ENCODE peak calls at places on chromosomes 13 and 19, in nine cellular contexts. One of them, this sample, is unnamed.

GRCh38 chr13:44796597-44797517 is 192.4 kb downstream of the NUFIP1 start:
- DNase-seq in fibroblast of mammary gland: no peak
- DNase-seq in fibroblast of lung: no peak
- DNase-seq in KBM-7: peak
- DNase-seq in bronchial epithelial cell: no peak
- DNase-seq in mucosa of gallbladder: no peak
- DNase-seq in naive thymus-derived CD8-positive, alpha-beta T cell: no peak
- DNase-seq in NCI-H748 treated with DMSO at 0.1 percent for 48 hours: no peak
- DNase-seq in stimulated activated CD4-positive, alpha-beta T cell treated with anti-CD3 and anti-CD28 coated beads, Interleukin-1b, Interleukin-23, amount 100 ng/mL, for 24 hours: no peak
- DNase-seq in this sample: no peak

GRCh38 chr13:25911020-25911419 is 140.8 kb downstream of the SHISA2 start:
- DNase-seq in mucosa of gallbladder: no peak
- DNase-seq in fibroblast of lung: no peak
- DNase-seq in KBM-7: no peak
- DNase-seq in bronchial epithelial cell: no peak
- DNase-seq in stimulated activated CD4-positive, alpha-beta T cell treated with anti-CD3 and anti-CD28 coated beads, Interleukin-1b, Interleukin-23, amount 100 ng/mL, for 24 hours: no peak
- DNase-seq in fibroblast of mammary gland: no peak
- DNase-seq in NCI-H748 treated with DMSO at 0.1 percent for 48 hours: peak
- DNase-seq in naive thymus-derived CD8-positive, alpha-beta T cell: no peak
- DNase-seq in this sample: no peak

GRCh38 chr19:35522745-35523327 is 5.3 kb downstream of the SBSN start:
- DNase-seq in NCI-H748 treated with DMSO at 0.1 percent for 48 hours: no peak
- DNase-seq in fibroblast of mammary gland: no peak
- DNase-seq in KBM-7: no peak
- DNase-seq in mucosa of gallbladder: no peak
- DNase-seq in naive thymus-derived CD8-positive, alpha-beta T cell: no peak
- DNase-seq in bronchial epithelial cell: no peak
- DNase-seq in stimulated activated CD4-positive, alpha-beta T cell treated with anti-CD3 and anti-CD28 coated beads, Interleukin-1b, Interleukin-23, amount 100 ng/mL, for 24 hours: no peak
- DNase-seq in fibroblast of lung: no peak
- DNase-seq in this sample: no peak

GRCh38 chr19:53158119-53158656 is 665 bp downstream of the ZNF347 start:
- DNase-seq in stimulated activated CD4-positive, alpha-beta T cell treated with anti-CD3 and anti-CD28 coated beads, Interleukin-1b, Interleukin-23, amount 100 ng/mL, for 24 hours: peak
- DNase-seq in naive thymus-derived CD8-positive, alpha-beta T cell: peak
- DNase-seq in bronchial epithelial cell: no peak
- DNase-seq in fibroblast of lung: peak
- DNase-seq in mucosa of gallbladder: peak
- DNase-seq in KBM-7: no peak
- DNase-seq in NCI-H748 treated with DMSO at 0.1 percent for 48 hours: no peak
- DNase-seq in fibroblast of mammary gland: peak
- DNase-seq in this sample: peak

GRCh38 chr13:110231348-110232047 is 75.5 kb downstream of the COL4A1 start:
- DNase-seq in NCI-H748 treated with DMSO at 0.1 percent for 48 hours: no peak
- DNase-seq in KBM-7: no peak
- DNase-seq in stimulated activated CD4-positive, alpha-beta T cell treated with anti-CD3 and anti-CD28 coated beads, Interleukin-1b, Interleukin-23, amount 100 ng/mL, for 24 hours: no peak
- DNase-seq in naive thymus-derived CD8-positive, alpha-beta T cell: no peak
- DNase-seq in fibroblast of mammary gland: no peak
- DNase-seq in fibroblast of lung: no peak
- DNase-seq in bronchial epithelial cell: peak
- DNase-seq in mucosa of gallbladder: peak
- DNase-seq in this sample: no peak

GRCh38 chr19:54045771-54046170 is 17.9 kb downstream of the VSTM1 start:
- DNase-seq in mucosa of gallbladder: no peak
- DNase-seq in fibroblast of mammary gland: no peak
- DNase-seq in NCI-H748 treated with DMSO at 0.1 percent for 48 hours: no peak
- DNase-seq in stimulated activated CD4-positive, alpha-beta T cell treated with anti-CD3 and anti-CD28 coated beads, Interleukin-1b, Interleukin-23, amount 100 ng/mL, for 24 hours: no peak
- DNase-seq in fibroblast of lung: no peak
- DNase-seq in naive thymus-derived CD8-positive, alpha-beta T cell: no peak
- DNase-seq in KBM-7: no peak
- DNase-seq in bronchial epithelial cell: no peak
- DNase-seq in this sample: no peak

GRCh38 chr13:34048652-34049051 is 230.7 kb downstream of the RFC3 start:
- DNase-seq in mucosa of gallbladder: no peak
- DNase-seq in fibroblast of lung: no peak
- DNase-seq in naive thymus-derived CD8-positive, alpha-beta T cell: no peak
- DNase-seq in NCI-H748 treated with DMSO at 0.1 percent for 48 hours: no peak
- DNase-seq in fibroblast of mammary gland: no peak
- DNase-seq in KBM-7: no peak
- DNase-seq in bronchial epithelial cell: peak
- DNase-seq in stimulated activated CD4-positive, alpha-beta T cell treated with anti-CD3 and anti-CD28 coated beads, Interleukin-1b, Interleukin-23, amount 100 ng/mL, for 24 hours: no peak
- DNase-seq in this sample: no peak

GRCh38 chr13:25691654-25692053 is 319.9 kb downstream of the ATP8A2 start:
- DNase-seq in fibroblast of lung: no peak
- DNase-seq in KBM-7: no peak
- DNase-seq in NCI-H748 treated with DMSO at 0.1 percent for 48 hours: peak
- DNase-seq in fibroblast of mammary gland: no peak
- DNase-seq in naive thymus-derived CD8-positive, alpha-beta T cell: no peak
- DNase-seq in mucosa of gallbladder: no peak
- DNase-seq in stimulated activated CD4-positive, alpha-beta T cell treated with anti-CD3 and anti-CD28 coated beads, Interleukin-1b, Interleukin-23, amount 100 ng/mL, for 24 hours: no peak
- DNase-seq in bronchial epithelial cell: no peak
- DNase-seq in this sample: no peak

GRCh38 chr19:19602136-19602712 is 16.3 kb downstream of the PBX4 start:
- DNase-seq in fibroblast of lung: no peak
- DNase-seq in NCI-H748 treated with DMSO at 0.1 percent for 48 hours: no peak
- DNase-seq in KBM-7: no peak
- DNase-seq in mucosa of gallbladder: no peak
- DNase-seq in stimulated activated CD4-positive, alpha-beta T cell treated with anti-CD3 and anti-CD28 coated beads, Interleukin-1b, Interleukin-23, amount 100 ng/mL, for 24 hours: no peak
- DNase-seq in fibroblast of mammary gland: no peak
- DNase-seq in bronchial epithelial cell: peak
- DNase-seq in naive thymus-derived CD8-positive, alpha-beta T cell: no peak
- DNase-seq in this sample: no peak

GRCh38 chr13:42028113-42028799 is 20.2 kb upstream of the DGKH start:
- DNase-seq in bronchial epithelial cell: no peak
- DNase-seq in KBM-7: no peak
- DNase-seq in stimulated activated CD4-positive, alpha-beta T cell treated with anti-CD3 and anti-CD28 coated beads, Interleukin-1b, Interleukin-23, amount 100 ng/mL, for 24 hours: no peak
- DNase-seq in fibroblast of lung: no peak
- DNase-seq in naive thymus-derived CD8-positive, alpha-beta T cell: no peak
- DNase-seq in fibroblast of mammary gland: no peak
- DNase-seq in NCI-H748 treated with DMSO at 0.1 percent for 48 hours: no peak
- DNase-seq in mucosa of gallbladder: peak
- DNase-seq in this sample: no peak

GRCh38 chr13:32824671-32825070 is 191.6 kb upstream of the KL start:
- DNase-seq in stimulated activated CD4-positive, alpha-beta T cell treated with anti-CD3 and anti-CD28 coated beads, Interleukin-1b, Interleukin-23, amount 100 ng/mL, for 24 hours: no peak
- DNase-seq in NCI-H748 treated with DMSO at 0.1 percent for 48 hours: no peak
- DNase-seq in bronchial epithelial cell: peak
- DNase-seq in mucosa of gallbladder: peak
- DNase-seq in fibroblast of lung: peak
- DNase-seq in fibroblast of mammary gland: peak
- DNase-seq in KBM-7: no peak
- DNase-seq in naive thymus-derived CD8-positive, alpha-beta T cell: no peak
- DNase-seq in this sample: no peak

GRCh38 chr13:75312884-75313520 is 169.0 kb downstream of the TBC1D4 start:
- DNase-seq in naive thymus-derived CD8-positive, alpha-beta T cell: no peak
- DNase-seq in mucosa of gallbladder: no peak
- DNase-seq in NCI-H748 treated with DMSO at 0.1 percent for 48 hours: no peak
- DNase-seq in KBM-7: no peak
- DNase-seq in bronchial epithelial cell: no peak
- DNase-seq in fibroblast of mammary gland: no peak
- DNase-seq in fibroblast of lung: no peak
- DNase-seq in stimulated activated CD4-positive, alpha-beta T cell treated with anti-CD3 and anti-CD28 coated beads, Interleukin-1b, Interleukin-23, amount 100 ng/mL, for 24 hours: no peak
- DNase-seq in this sample: no peak

GRCh38 chr13:76732367-76732766 is 153.8 kb downstream of the KCTD12 start:
- DNase-seq in naive thymus-derived CD8-positive, alpha-beta T cell: no peak
- DNase-seq in fibroblast of mammary gland: no peak
- DNase-seq in mucosa of gallbladder: no peak
- DNase-seq in fibroblast of lung: no peak
- DNase-seq in KBM-7: no peak
- DNase-seq in NCI-H748 treated with DMSO at 0.1 percent for 48 hours: no peak
- DNase-seq in bronchial epithelial cell: no peak
- DNase-seq in stimulated activated CD4-positive, alpha-beta T cell treated with anti-CD3 and anti-CD28 coated beads, Interleukin-1b, Interleukin-23, amount 100 ng/mL, for 24 hours: no peak
- DNase-seq in this sample: no peak

GRCh38 chr19:6744381-6745288 is 5.2 kb downstream of the TRIP10 start:
- DNase-seq in bronchial epithelial cell: peak
- DNase-seq in mucosa of gallbladder: peak
- DNase-seq in NCI-H748 treated with DMSO at 0.1 percent for 48 hours: no peak
- DNase-seq in fibroblast of mammary gland: peak
- DNase-seq in fibroblast of lung: peak
- DNase-seq in stimulated activated CD4-positive, alpha-beta T cell treated with anti-CD3 and anti-CD28 coated beads, Interleukin-1b, Interleukin-23, amount 100 ng/mL, for 24 hours: no peak
- DNase-seq in KBM-7: no peak
- DNase-seq in naive thymus-derived CD8-positive, alpha-beta T cell: no peak
- DNase-seq in this sample: peak

GRCh38 chr13:51453959-51454703 is 1.3 kb upstream of the INTS6 start:
- DNase-seq in naive thymus-derived CD8-positive, alpha-beta T cell: no peak
- DNase-seq in fibroblast of lung: peak
- DNase-seq in NCI-H748 treated with DMSO at 0.1 percent for 48 hours: peak
- DNase-seq in mucosa of gallbladder: no peak
- DNase-seq in bronchial epithelial cell: peak
- DNase-seq in KBM-7: no peak
- DNase-seq in stimulated activated CD4-positive, alpha-beta T cell treated with anti-CD3 and anti-CD28 coated beads, Interleukin-1b, Interleukin-23, amount 100 ng/mL, for 24 hours: peak
- DNase-seq in fibroblast of mammary gland: peak
- DNase-seq in this sample: peak

GRCh38 chr19:17205237-17206140 is 9.7 kb upstream of the USE1 start:
- DNase-seq in bronchial epithelial cell: peak
- DNase-seq in naive thymus-derived CD8-positive, alpha-beta T cell: peak
- DNase-seq in fibroblast of mammary gland: peak
- DNase-seq in mucosa of gallbladder: peak
- DNase-seq in KBM-7: peak
- DNase-seq in stimulated activated CD4-positive, alpha-beta T cell treated with anti-CD3 and anti-CD28 coated beads, Interleukin-1b, Interleukin-23, amount 100 ng/mL, for 24 hours: no peak
- DNase-seq in NCI-H748 treated with DMSO at 0.1 percent for 48 hours: no peak
- DNase-seq in fibroblast of lung: peak
- DNase-seq in this sample: peak

GRCh38 chr19:4473708-4474503 is 1.8 kb downstream of the HDGFL2 start:
- DNase-seq in NCI-H748 treated with DMSO at 0.1 percent for 48 hours: no peak
- DNase-seq in bronchial epithelial cell: no peak
- DNase-seq in stimulated activated CD4-positive, alpha-beta T cell treated with anti-CD3 and anti-CD28 coated beads, Interleukin-1b, Interleukin-23, amount 100 ng/mL, for 24 hours: no peak
- DNase-seq in KBM-7: no peak
- DNase-seq in fibroblast of lung: peak
- DNase-seq in fibroblast of mammary gland: no peak
- DNase-seq in naive thymus-derived CD8-positive, alpha-beta T cell: no peak
- DNase-seq in mucosa of gallbladder: no peak
- DNase-seq in this sample: no peak

GRCh38 chr19:38547446-38547845 is 70.3 kb downstream of the MAP4K1 start:
- DNase-seq in mucosa of gallbladder: no peak
- DNase-seq in bronchial epithelial cell: no peak
- DNase-seq in stimulated activated CD4-positive, alpha-beta T cell treated with anti-CD3 and anti-CD28 coated beads, Interleukin-1b, Interleukin-23, amount 100 ng/mL, for 24 hours: no peak
- DNase-seq in fibroblast of mammary gland: no peak
- DNase-seq in naive thymus-derived CD8-positive, alpha-beta T cell: no peak
- DNase-seq in NCI-H748 treated with DMSO at 0.1 percent for 48 hours: no peak
- DNase-seq in KBM-7: no peak
- DNase-seq in fibroblast of lung: no peak
- DNase-seq in this sample: no peak

GRCh38 chr13:110610955-110611595 is 4.3 kb upstream of the NAXD start:
- DNase-seq in bronchial epithelial cell: no peak
- DNase-seq in stimulated activated CD4-positive, alpha-beta T cell treated with anti-CD3 and anti-CD28 coated beads, Interleukin-1b, Interleukin-23, amount 100 ng/mL, for 24 hours: no peak
- DNase-seq in naive thymus-derived CD8-positive, alpha-beta T cell: no peak
- DNase-seq in mucosa of gallbladder: no peak
- DNase-seq in fibroblast of mammary gland: no peak
- DNase-seq in fibroblast of lung: peak
- DNase-seq in NCI-H748 treated with DMSO at 0.1 percent for 48 hours: no peak
- DNase-seq in KBM-7: no peak
- DNase-seq in this sample: no peak

GRCh38 chr13:22077764-22078163 is 406.9 kb downstream of the FGF9 start:
- DNase-seq in NCI-H748 treated with DMSO at 0.1 percent for 48 hours: no peak
- DNase-seq in stimulated activated CD4-positive, alpha-beta T cell treated with anti-CD3 and anti-CD28 coated beads, Interleukin-1b, Interleukin-23, amount 100 ng/mL, for 24 hours: no peak
- DNase-seq in fibroblast of mammary gland: no peak
- DNase-seq in fibroblast of lung: no peak
- DNase-seq in bronchial epithelial cell: no peak
- DNase-seq in mucosa of gallbladder: no peak
- DNase-seq in KBM-7: no peak
- DNase-seq in naive thymus-derived CD8-positive, alpha-beta T cell: no peak
- DNase-seq in this sample: no peak

GRCh38 chr19:2495130-2495641 is 19.3 kb downstream of the GADD45B start:
- DNase-seq in mucosa of gallbladder: peak
- DNase-seq in stimulated activated CD4-positive, alpha-beta T cell treated with anti-CD3 and anti-CD28 coated beads, Interleukin-1b, Interleukin-23, amount 100 ng/mL, for 24 hours: no peak
- DNase-seq in bronchial epithelial cell: peak
- DNase-seq in naive thymus-derived CD8-positive, alpha-beta T cell: no peak
- DNase-seq in KBM-7: no peak
- DNase-seq in NCI-H748 treated with DMSO at 0.1 percent for 48 hours: no peak
- DNase-seq in fibroblast of lung: peak
- DNase-seq in fibroblast of mammary gland: peak
- DNase-seq in this sample: peak

GRCh38 chr13:109873351-109874123 is 87.2 kb upstream of the IRS2 start:
- DNase-seq in mucosa of gallbladder: no peak
- DNase-seq in fibroblast of lung: no peak
- DNase-seq in NCI-H748 treated with DMSO at 0.1 percent for 48 hours: no peak
- DNase-seq in naive thymus-derived CD8-positive, alpha-beta T cell: no peak
- DNase-seq in bronchial epithelial cell: no peak
- DNase-seq in fibroblast of mammary gland: no peak
- DNase-seq in stimulated activated CD4-positive, alpha-beta T cell treated with anti-CD3 and anti-CD28 coated beads, Interleukin-1b, Interleukin-23, amount 100 ng/mL, for 24 hours: no peak
- DNase-seq in KBM-7: no peak
- DNase-seq in this sample: no peak

GRCh38 chr19:48452656-48453480 is 2.5 kb upstream of the KCNJ14 start:
- DNase-seq in fibroblast of lung: no peak
- DNase-seq in bronchial epithelial cell: no peak
- DNase-seq in NCI-H748 treated with DMSO at 0.1 percent for 48 hours: no peak
- DNase-seq in stimulated activated CD4-positive, alpha-beta T cell treated with anti-CD3 and anti-CD28 coated beads, Interleukin-1b, Interleukin-23, amount 100 ng/mL, for 24 hours: no peak
- DNase-seq in mucosa of gallbladder: no peak
- DNase-seq in naive thymus-derived CD8-positive, alpha-beta T cell: no peak
- DNase-seq in fibroblast of mammary gland: no peak
- DNase-seq in KBM-7: no peak
- DNase-seq in this sample: no peak

This sample was measured in prostate gland.